ENCODE peak calls at places on chromosomes 4 and X, in seven cellular contexts. F, R, A, C, Z, J and Y are unnamed samples.
A peak's percentile ranks its signal among the peaks of the same experiment; 100 is the strongest.

GRCh38 chrX:134669378-134670098 is 11.3 kb upstream of the PLAC1 start:
- DNase-seq in F (no peak), R (no peak), A (peak; percentile 7), C (no peak), Z (no peak), J (peak; percentile 34), Y (peak; percentile 66)

GRCh38 chrX:155766321-155766720 is 114.8 kb upstream of the VAMP7 start:
- DNase-seq in F (no peak), R (no peak), A (no peak), C (no peak), Z (no peak), J (no peak), Y (no peak)

GRCh38 chr4:99816611-99817309 is at the start of gene DAPP1:
- DNase-seq in F (peak; percentile 93), R (peak; percentile 74), A (peak; percentile 81), C (peak; percentile 73), Z (no peak), J (no peak), Y (peak; percentile 70)

GRCh38 chr4:78059524-78059889 is 2.4 kb downstream of the FRAS1 start:
- DNase-seq in F (no peak), R (peak; percentile 54), A (peak; percentile 59), C (peak; percentile 66), Z (peak; percentile 87), J (no peak), Y (peak; percentile 70)

GRCh38 chrX:45747905-45748304 is 547.2 kb upstream of the DIPK2B start:
- DNase-seq in F (no peak), R (no peak), A (no peak), C (no peak), Z (no peak), J (no peak), Y (no peak)

GRCh38 chr4:94871644-94872305 is 114.0 kb downstream of the BMPR1B start:
- DNase-seq in F (no peak), R (no peak), A (no peak), C (no peak), Z (no peak), J (no peak), Y (no peak)

GRCh38 chrX:16479206-16479869 is 170.6 kb upstream of the S100G start:
- DNase-seq in F (no peak), R (no peak), A (no peak), C (no peak), Z (peak; percentile 20), J (no peak), Y (no peak)

GRCh38 chrX:134938682-134939081 is 52.1 kb upstream of the SMIM10 start:
- DNase-seq in F (no peak), R (no peak), A (no peak), C (no peak), Z (no peak), J (no peak), Y (no peak)

GRCh38 chr4:77821775-77822174 is 2.6 kb upstream of the CNOT6L start:
- DNase-seq in F (no peak), R (no peak), A (no peak), C (no peak), Z (no peak), J (no peak), Y (no peak)

GRCh38 chrX:11530621-11531020 is 135.1 kb downstream of the ARHGAP6 start:
- DNase-seq in F (no peak), R (no peak), A (no peak), C (no peak), Z (no peak), J (no peak), Y (no peak)

GRCh38 chr4:125187221-125187620 is 127.5 kb upstream of the FAT4 start:
- DNase-seq in F (no peak), R (no peak), A (no peak), C (no peak), Z (no peak), J (no peak), Y (no peak)

GRCh38 chr4:12679217-12679616 is 804.9 kb downstream of the RAB28 start:
- DNase-seq in F (no peak), R (no peak), A (no peak), C (no peak), Z (peak; percentile 2), J (no peak), Y (no peak)

GRCh38 chr4:8594097-8595038 is 1.8 kb downstream of the CPZ start:
- DNase-seq in F (no peak), R (peak; percentile 58), A (peak; percentile 47), C (no peak), Z (peak; percentile 75), J (peak; percentile 42), Y (no peak)

GRCh38 chr4:147777456-147778091 is 45.7 kb downstream of the ARHGAP10 start:
- DNase-seq in F (no peak), R (no peak), A (no peak), C (no peak), Z (no peak), J (no peak), Y (no peak)

GRCh38 chr4:179415016-179415841 is 1973.0 kb upstream of the AGA start:
- DNase-seq in F (no peak), R (no peak), A (no peak), C (no peak), Z (no peak), J (no peak), Y (no peak)

GRCh38 chr4:166673911-166674310 is 560.4 kb downstream of the SPOCK3 start:
- DNase-seq in F (no peak), R (no peak), A (no peak), C (no peak), Z (no peak), J (no peak), Y (no peak)

GRCh38 chr4:85496933-85497332 is 22.0 kb downstream of the ARHGAP24 start:
- DNase-seq in F (no peak), R (no peak), A (no peak), C (no peak), Z (no peak), J (no peak), Y (no peak)

GRCh38 chr4:44661940-44662622 is 10.7 kb upstream of the YIPF7 start:
- DNase-seq in F (no peak), R (no peak), A (no peak), C (no peak), Z (peak; percentile 52), J (no peak), Y (no peak)

GRCh38 chrX:140715787-140716186 is 6.2 kb downstream of the LINC00632 start:
- DNase-seq in F (no peak), R (no peak), A (no peak), C (no peak), Z (no peak), J (no peak), Y (no peak)

GRCh38 chrX:30831082-30831481 is 58.0 kb downstream of the TAB3 start:
- DNase-seq in F (no peak), R (no peak), A (no peak), C (no peak), Z (no peak), J (no peak), Y (no peak)

GRCh38 chr4:3041192-3042142 is 32.9 kb downstream of the HTT-AS start:
- DNase-seq in F (peak; percentile 90), R (peak; percentile 35), A (peak; percentile 58), C (peak; percentile 78), Z (peak; percentile 55), J (peak; percentile 92), Y (peak; percentile 83)

GRCh38 chr4:22501715-22502095 is 14.2 kb downstream of the ADGRA3 start:
- DNase-seq in F (no peak), R (no peak), A (no peak), C (no peak), Z (no peak), J (no peak), Y (no peak)

DNA sequence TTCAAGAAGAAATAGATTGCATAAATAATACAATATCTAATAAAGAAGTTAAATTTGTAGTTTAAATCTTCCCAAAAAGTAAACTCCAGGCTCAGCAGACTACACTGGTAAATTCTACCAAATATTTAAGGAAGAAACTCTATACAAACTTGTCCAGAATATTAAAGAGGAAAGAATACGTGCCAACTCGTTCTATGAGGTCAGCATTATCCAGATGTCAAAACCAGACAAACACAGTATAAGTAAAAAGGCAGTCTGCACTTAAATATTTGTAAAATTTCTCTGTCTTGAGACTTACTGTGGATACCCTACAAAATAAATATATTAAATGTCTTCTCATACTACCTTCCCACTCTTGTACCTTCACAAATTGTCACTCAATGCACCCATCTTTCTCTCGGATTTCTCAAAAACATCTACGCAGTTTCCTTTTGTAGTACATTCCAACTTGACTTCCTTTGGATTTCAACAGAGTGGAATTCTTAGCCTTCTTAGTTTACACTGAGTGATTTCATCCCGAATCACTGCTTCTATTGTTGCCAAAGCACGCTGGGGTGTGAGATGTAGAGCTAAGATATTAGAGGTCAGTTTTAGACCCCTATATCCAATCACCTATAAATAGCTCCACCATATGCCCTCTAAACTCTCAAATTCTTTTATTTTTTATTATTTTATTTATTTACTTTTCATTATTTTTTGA is 71.6 kb upstream of the MAB21L2 start:
- DNase-seq in F (no peak), R (no peak), A (no peak), C (no peak), Z (no peak), J (no peak), Y (no peak)
- H3K4me3 ChIP-seq in F (no peak overlapping the region), R (no peak overlapping the region), A (no peak overlapping the region), C (no peak overlapping the region), Z (no peak overlapping the region), J (no peak overlapping the region), Y (peak overlapping the region; percentile 1)

DNA sequence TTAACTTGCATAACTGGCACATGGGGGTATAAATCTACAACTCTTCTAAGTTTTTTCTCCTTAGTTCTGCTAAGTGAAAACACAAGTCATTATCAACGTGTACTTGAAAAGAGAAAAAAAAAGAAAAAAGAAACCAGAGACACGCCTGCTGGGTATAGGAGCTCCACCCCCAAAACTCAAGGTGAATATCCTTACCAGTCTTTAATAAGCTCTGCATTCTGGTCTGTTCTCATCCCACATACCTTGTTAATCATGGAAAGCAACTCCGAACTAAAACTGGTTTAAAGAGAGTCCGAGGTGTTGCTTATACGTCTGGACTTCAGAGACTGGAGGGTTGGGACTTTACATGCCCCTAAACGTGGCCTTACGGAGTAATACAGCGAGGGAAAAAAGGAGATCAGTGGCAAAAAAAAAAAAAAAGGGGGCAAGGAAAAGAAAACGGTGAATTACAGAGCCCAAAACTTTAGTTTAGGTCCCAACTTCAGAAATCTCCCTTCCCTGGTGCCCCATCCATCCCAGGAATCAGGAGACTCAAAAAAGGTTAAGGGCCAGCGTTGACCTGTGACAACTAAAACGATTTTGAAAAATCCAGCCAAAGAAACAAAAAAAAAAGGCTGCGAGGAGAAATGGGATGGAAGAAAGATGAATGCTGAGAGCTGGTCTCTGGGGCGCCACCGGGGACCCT is 997 bp downstream of the PGRMC2 start:
- DNase-seq in F (no peak), R (no peak), A (no peak), C (no peak), Z (peak; percentile 44), J (no peak), Y (no peak)
- TF ChIP-seq POLR2A in F (no peak), R (no peak), A (peak; percentile 80), C (no peak), Z (peak; percentile 58), J (no peak), Y (peak; percentile 16)

DNA sequence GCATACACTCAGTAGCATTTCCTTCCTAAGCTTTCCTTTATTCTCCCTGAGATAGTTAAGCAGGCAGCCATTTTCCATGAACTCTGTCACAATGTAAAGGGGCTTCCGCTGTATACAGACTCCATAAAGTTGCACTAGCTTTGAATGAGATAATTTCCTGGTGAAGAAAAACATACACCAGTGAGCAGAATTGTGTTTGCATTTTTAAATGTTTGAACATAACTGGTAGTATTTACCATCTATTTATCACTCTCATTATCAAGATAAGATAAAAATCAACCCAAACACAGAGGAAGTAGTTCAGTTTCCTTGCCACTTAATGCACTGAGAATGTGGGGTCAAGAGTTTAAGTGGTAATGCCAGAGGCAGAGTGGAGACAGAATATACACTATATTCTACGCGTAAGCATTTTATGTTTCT is 54.1 kb downstream of the TXK start:
- DNase-seq in F (no peak), R (no peak), A (no peak), C (no peak), Z (no peak), J (no peak), Y (no peak)
- TF ChIP-seq POLR2AphosphoS5 in F (no peak), R (no peak), A (no peak), C (no peak), Z (no peak), J (no peak), Y (no peak)

GRCh38 chrX:100659431-100660137 is 15.6 kb downstream of the SRPX2 start:
- DNase-seq in F (no peak), R (no peak), A (peak; percentile 28), C (no peak), Z (no peak), J (no peak), Y (no peak)
- H3K4me3 ChIP-seq in F (no peak overlapping the region), R (no peak overlapping the region), A (no peak overlapping the region), C (no peak overlapping the region), Z (no peak overlapping the region), J (no peak overlapping the region), Y (no peak overlapping the region)